ENCODE peak calls at places on chromosome 22, in seven cellular contexts. A is pons, Q is kidney epithelial cell, Y is GM13976, L is NCI-H1092, W is Kasumi-1, E is M059J. I is an unnamed sample.

GRCh38 chr22:49400136-49400865 is 427.4 kb downstream of the BRD1 start:
- DNase-seq in A (no peak), Q (no peak), Y (no peak), L (no peak), W (no peak), E (no peak), I (no peak)

GRCh38 chr22:20052309-20053250 is 27.5 kb upstream of the DGCR8 start:
- DNase-seq in A (no peak), Q (no peak), Y (no peak), L (no peak), W (no peak), E (no peak), I (no peak)

GRCh38 chr22:46328066-46328465 is 7.4 kb upstream of the TRMU start:
- DNase-seq in A (no peak), Q (no peak), Y (no peak), L (no peak), W (no peak), E (no peak), I (no peak)

GRCh38 chr22:26097840-26098239 is 71.4 kb upstream of the SEZ6L start:
- DNase-seq in A (no peak), Q (no peak), Y (no peak), L (no peak), W (no peak), E (no peak), I (no peak)

GRCh38 chr22:41197808-41198585 is 7.1 kb upstream of the L3MBTL2 start:
- DNase-seq in A (no peak), Q (no peak), Y (no peak), L (no peak), W (peak; percentile 77), E (peak; percentile 55), I (peak; percentile 36)

GRCh38 chr22:44994399-44995281 is 15.2 kb downstream of the PHF21B start:
- DNase-seq in A (no peak), Q (no peak), Y (no peak), L (no peak), W (no peak), E (peak; percentile 3), I (no peak)

GRCh38 chr22:36846271-36846670 is 14.5 kb upstream of the NCF4 start:
- DNase-seq in A (no peak), Q (no peak), Y (no peak), L (no peak), W (no peak), E (no peak), I (no peak)

GRCh38 chr22:37120569-37121340 is 11.2 kb upstream of the TMPRSS6 start:
- DNase-seq in A (no peak), Q (no peak), Y (no peak), L (no peak), W (no peak), E (no peak), I (no peak)

GRCh38 chr22:45150139-45150538 is 13.6 kb upstream of the NUP50 start:
- DNase-seq in A (no peak), Q (no peak), Y (no peak), L (no peak), W (no peak), E (no peak), I (no peak)

GRCh38 chr22:47783433-47784366 is 1021.2 kb downstream of the TBC1D22A start:
- DNase-seq in A (no peak), Q (no peak), Y (no peak), L (no peak), W (no peak), E (no peak), I (no peak)

GRCh38 chr22:48659393-48659792 is 1168.3 kb downstream of the BRD1 start:
- DNase-seq in A (no peak), Q (no peak), Y (no peak), L (no peak), W (no peak), E (no peak), I (no peak)

GRCh38 chr22:44395116-44396005 is 82.6 kb upstream of the SHISAL1 start:
- DNase-seq in A (no peak), Q (no peak), Y (no peak), L (no peak), W (no peak), E (no peak), I (no peak)

GRCh38 chr22:21450858-21451331 is 16.3 kb upstream of the TMEM191C start:
- DNase-seq in A (no peak), Q (no peak), Y (no peak), L (no peak), W (no peak), E (no peak), I (no peak)